ENCODE peak calls at places on chromosomes 6 and 20, in seven cellular contexts. U is AG04449; T is cardiac fibroblast; E is stimulated activated CD4-positive, alpha-beta T cell treated with anti-CD3 and anti-CD28 coated beads, Interleukin-15, amount 100 ng/mL, for 1 hour; O is dorsolateral prefrontal cortex; Q is AML-193; M is foreskin fibroblast. Z is an unnamed sample.

GRCh38 chr6:27545271-27546046 is 72.6 kb upstream of the ZNF184 start:
- DNase-seq in U (no peak), T (peak), E (no peak), O (no peak), Q (no peak), M (peak), Z (peak)

GRCh38 chr20:63461364-63461763 is 11.1 kb downstream of the KCNQ2 start:
- DNase-seq in U (no peak), T (no peak), E (no peak), O (no peak), Q (no peak), M (peak), Z (peak)

GRCh38 chr6:158775832-158776231 is 43.3 kb downstream of the EZR start:
- DNase-seq in U (no peak), T (no peak), E (no peak), O (no peak), Q (no peak), M (no peak), Z (no peak)

GRCh38 chr6:31652925-31653724 is 664 bp upstream of the BAG6 start:
- DNase-seq in U (no peak), T (no peak), E (no peak), O (peak), Q (peak), M (no peak), Z (peak)

GRCh38 chr20:46361386-46361785 is 45.0 kb downstream of the ELMO2 start:
- DNase-seq in U (no peak), T (no peak), E (no peak), O (no peak), Q (no peak), M (no peak), Z (no peak)

GRCh38 chr6:127717384-127717783 is 140.4 kb downstream of the C6orf58 start:
- DNase-seq in U (no peak), T (peak), E (no peak), O (no peak), Q (no peak), M (no peak), Z (no peak)

GRCh38 chr6:11201015-11201414 is 31.5 kb downstream of the NEDD9 start:
- DNase-seq in U (no peak), T (no peak), E (no peak), O (no peak), Q (no peak), M (no peak), Z (no peak)

GRCh38 chr6:39664173-39664572 is 61.0 kb downstream of the KIF6 start:
- DNase-seq in U (no peak), T (no peak), E (no peak), O (no peak), Q (no peak), M (no peak), Z (no peak)

GRCh38 chr6:168194732-168195565 is 115.9 kb upstream of the FRMD1 start:
- DNase-seq in U (no peak), T (no peak), E (no peak), O (peak), Q (no peak), M (no peak), Z (peak)

GRCh38 chr6:3453410-3453809 is 3.4 kb downstream of the SLC22A23 start:
- DNase-seq in U (no peak), T (no peak), E (no peak), O (no peak), Q (no peak), M (no peak), Z (no peak)

GRCh38 chr6:39521826-39522377 is 199.4 kb upstream of the KCNK16 start:
- DNase-seq in U (no peak), T (no peak), E (no peak), O (no peak), Q (no peak), M (no peak), Z (no peak)

GRCh38 chr6:12318749-12319148 is 28.6 kb downstream of the EDN1 start:
- DNase-seq in U (no peak), T (no peak), E (no peak), O (no peak), Q (no peak), M (no peak), Z (no peak)

GRCh38 chr6:129621252-129621651 is 88.7 kb downstream of the ARHGAP18 start:
- DNase-seq in U (no peak), T (peak), E (no peak), O (no peak), Q (peak), M (no peak), Z (peak)

GRCh38 chr6:80132942-80133517 is 26.6 kb downstream of the BCKDHB start:
- DNase-seq in U (no peak), T (peak), E (no peak), O (peak), Q (peak), M (peak), Z (peak)